ENCODE peak calls at places on chromosomes 1 and 21, in nine cellular contexts. B, M, A, E, W, P, V, D and O are unnamed samples.

GRCh38 chr1:89566761-89567174 is 42.1 kb downstream of the LRRC8B start:
- DNase-seq in B (peak; percentile 60), M (no peak), A (peak; percentile 75), E (peak; percentile 68), W (no peak), P (peak; percentile 66), V (peak; percentile 34), D (peak; percentile 69), O (peak; percentile 24)

GRCh38 chr1:180609643-180610555 is 21.9 kb upstream of the XPR1 start:
- DNase-seq in B (no peak), M (no peak), A (peak; percentile 47), E (no peak), W (no peak), P (no peak), V (no peak), D (peak; percentile 51), O (no peak)

GRCh38 chr1:210251680-210252490 is 19.3 kb downstream of the SERTAD4 start:
- DNase-seq in B (no peak), M (no peak), A (no peak), E (no peak), W (no peak), P (no peak), V (no peak), D (no peak), O (no peak)

GRCh38 chr1:235767795-235768194 is 98.9 kb downstream of the LYST start:
- DNase-seq in B (no peak), M (no peak), A (no peak), E (no peak), W (no peak), P (no peak), V (no peak), D (no peak), O (no peak)

GRCh38 chr1:200184196-200184595 is 156.7 kb downstream of the NR5A2 start:
- DNase-seq in B (peak; percentile 75), M (no peak), A (peak; percentile 79), E (peak; percentile 92), W (peak; percentile 83), P (peak; percentile 94), V (peak; percentile 83), D (peak; percentile 82), O (peak; percentile 53)

GRCh38 chr1:154607084-154607747 is 770 bp downstream of the ADAR start:
- DNase-seq in B (no peak), M (peak; percentile 42), A (peak; percentile 71), E (no peak), W (peak; percentile 34), P (no peak), V (no peak), D (peak; percentile 59), O (peak; percentile 46)

GRCh38 chr1:40651138-40651857 is 14.2 kb downstream of the RIMS3 start:
- DNase-seq in B (peak; percentile 43), M (no peak), A (no peak), E (no peak), W (no peak), P (no peak), V (no peak), D (no peak), O (no peak)

GRCh38 chr1:39098569-39099250 is 72.6 kb downstream of the NDUFS5 start:
- DNase-seq in B (peak; percentile 42), M (peak; percentile 84), A (peak; percentile 96), E (peak; percentile 71), W (peak; percentile 93), P (no peak), V (peak; percentile 45), D (peak; percentile 92), O (peak; percentile 91)

GRCh38 chr1:182702826-182703524 is 18.6 kb upstream of the RGS8 start:
- DNase-seq in B (no peak), M (no peak), A (no peak), E (no peak), W (no peak), P (no peak), V (no peak), D (no peak), O (no peak)

GRCh38 chr1:162902372-162902771 is 41.4 kb upstream of the CCDC190 start:
- DNase-seq in B (no peak), M (peak; percentile 56), A (peak; percentile 81), E (no peak), W (no peak), P (no peak), V (no peak), D (peak; percentile 83), O (no peak)

GRCh38 chr1:9371391-9371935 is 78.8 kb downstream of the SPSB1 start:
- DNase-seq in B (peak; percentile 63), M (peak; percentile 85), A (peak; percentile 34), E (no peak), W (no peak), P (no peak), V (peak; percentile 53), D (peak; percentile 75), O (peak; percentile 92)

GRCh38 chr1:167710836-167711235 is 10.9 kb upstream of the MPZL1 start:
- DNase-seq in B (no peak), M (no peak), A (no peak), E (no peak), W (no peak), P (no peak), V (no peak), D (peak; percentile 65), O (no peak)

GRCh38 chr21:45854702-45855247 is 126.8 kb upstream of the COL6A1 start:
- DNase-seq in B (no peak), M (no peak), A (no peak), E (no peak), W (no peak), P (no peak), V (no peak), D (peak; percentile 69), O (no peak)

GRCh38 chr1:29543586-29543985 is 307.3 kb downstream of the PTPRU start:
- DNase-seq in B (no peak), M (no peak), A (no peak), E (peak; percentile 47), W (no peak), P (no peak), V (no peak), D (no peak), O (no peak)

GRCh38 chr1:231000639-231001038 is 21.7 kb downstream of the ARV1 start:
- DNase-seq in B (no peak), M (no peak), A (no peak), E (no peak), W (no peak), P (no peak), V (no peak), D (no peak), O (no peak)

GRCh38 chr1:212791261-212791675 is 309 bp downstream of the NSL1 start:
- DNase-seq in B (no peak), M (peak; percentile 47), A (peak; percentile 90), E (no peak), W (peak; percentile 81), P (no peak), V (no peak), D (peak; percentile 73), O (peak; percentile 83)

GRCh38 chr1:175129182-175129581 is 61.5 kb downstream of the TNN start:
- DNase-seq in B (no peak), M (no peak), A (peak; percentile 69), E (no peak), W (no peak), P (no peak), V (no peak), D (no peak), O (peak; percentile 62)

GRCh38 chr1:116087628-116088027 is 23.6 kb upstream of the MAB21L3 start:
- DNase-seq in B (no peak), M (no peak), A (no peak), E (no peak), W (no peak), P (no peak), V (no peak), D (no peak), O (no peak)

GRCh38 chr1:22709891-22710687 is 550 bp upstream of the EPHB2 start:
- DNase-seq in B (peak; percentile 65), M (peak; percentile 57), A (peak; percentile 64), E (peak; percentile 77), W (peak; percentile 24), P (peak; percentile 67), V (peak; percentile 74), D (peak; percentile 77), O (peak; percentile 82)

GRCh38 chr1:107829083-107829771 is 135.8 kb downstream of the VAV3 start:
- DNase-seq in B (no peak), M (peak; percentile 22), A (peak; percentile 15), E (no peak), W (no peak), P (no peak), V (no peak), D (peak; percentile 53), O (no peak)
- H3K4me3 ChIP-seq in B (no peak overlapping the region), M (no peak overlapping the region), A (no peak overlapping the region), E (no peak overlapping the region), W (no peak overlapping the region), P (no peak overlapping the region), V (no peak overlapping the region), D (no peak overlapping the region), O (no peak overlapping the region)

GRCh38 chr1:33971913-33972312 is 108.0 kb downstream of the HMGB4 start:
- DNase-seq in B (no peak), M (no peak), A (no peak), E (no peak), W (no peak), P (no peak), V (no peak), D (no peak), O (no peak)
- TF ChIP-seq CTCF in B (no peak), M (no peak), A (no peak), E (no peak), W (no peak), P (no peak), V (no peak), D (no peak), O (no peak)

GRCh38 chr21:32584472-32584871 is 851 bp downstream of the TCP10L start:
- DNase-seq in B (no peak), M (no peak), A (no peak), E (no peak), W (no peak), P (no peak), V (no peak), D (no peak), O (no peak)
- H3K4me3 ChIP-seq in B (no peak overlapping the region), M (no peak overlapping the region), A (no peak overlapping the region), E (no peak overlapping the region), W (no peak overlapping the region), P (no peak overlapping the region), V (no peak overlapping the region), D (no peak overlapping the region), O (no peak overlapping the region)

GRCh38 chr1:28112388-28113311 is 24.2 kb upstream of the EYA3 start:
- DNase-seq in B (no peak), M (peak; percentile 84), A (peak; percentile 82), E (no peak), W (peak; percentile 57), P (peak; percentile 65), V (no peak), D (peak; percentile 46), O (peak; percentile 33)
- TF ChIP-seq CTCF in B (peak; percentile 17), M (peak; percentile 59), A (peak; percentile 5), E (peak; percentile 11), W (no peak), P (no peak), V (no peak), D (peak; percentile 51), O (peak; percentile 46)